ENCODE peak calls at places on chromosomes 13 and 19, in seven cellular contexts. L is GM23338, I is stomach, Q is endothelial cell of umbilical vein, R is suprapubic skin, U is SK-N-MC, N is sigmoid colon. E is an unnamed sample.
A peak's percentile ranks its signal among the peaks of the same experiment; 100 is the strongest.

GRCh38 chr19:30547192-30547591 is 175.0 kb downstream of the ZNF536 start:
- DNase-seq in L (no peak), I (no peak), Q (no peak), R (no peak), U (peak; percentile 12), N (no peak), E (no peak)

GRCh38 chr13:69213331-69213850 is 894.2 kb upstream of the ATXN8OS start:
- DNase-seq in L (no peak), I (no peak), Q (no peak), R (no peak), U (no peak), N (no peak), E (no peak)

GRCh38 chr13:79483302-79483701 is 2.3 kb downstream of the NDFIP2 start:
- DNase-seq in L (no peak), I (no peak), Q (no peak), R (no peak), U (no peak), N (no peak), E (no peak)

GRCh38 chr13:60261432-60262351 is 98.0 kb upstream of the DIAPH3 start:
- DNase-seq in L (peak; percentile 95), I (no peak), Q (no peak), R (no peak), U (no peak), N (no peak), E (no peak)

GRCh38 chr19:40143612-40144011 is 47.6 kb upstream of the MAP3K10 start:
- DNase-seq in L (peak; percentile 20), I (no peak), Q (no peak), R (no peak), U (peak; percentile 80), N (no peak), E (no peak)

GRCh38 chr13:100594731-100595130 is 6.1 kb upstream of the GGACT start:
- DNase-seq in L (peak; percentile 77), I (peak; percentile 56), Q (no peak), R (no peak), U (no peak), N (no peak), E (no peak)

GRCh38 chr19:39870171-39870971 is 24.2 kb upstream of the FBL start:
- DNase-seq in L (peak; percentile 91), I (no peak), Q (no peak), R (no peak), U (no peak), N (no peak), E (no peak)

GRCh38 chr13:24747248-24748151 is 16.5 kb upstream of the RNF17 start:
- DNase-seq in L (peak; percentile 79), I (no peak), Q (peak; percentile 12), R (no peak), U (no peak), N (peak; percentile 41), E (no peak)

GRCh38 chr13:110716235-110716505 is 2.7 kb downstream of the ING1 start:
- DNase-seq in L (peak; percentile 46), I (peak; percentile 51), Q (no peak), R (no peak), U (no peak), N (peak; percentile 85), E (no peak)

GRCh38 chr19:1412995-1413889 is 5.9 kb downstream of the DAZAP1 start:
- DNase-seq in L (no peak), I (no peak), Q (no peak), R (no peak), U (no peak), N (no peak), E (no peak)

DNA sequence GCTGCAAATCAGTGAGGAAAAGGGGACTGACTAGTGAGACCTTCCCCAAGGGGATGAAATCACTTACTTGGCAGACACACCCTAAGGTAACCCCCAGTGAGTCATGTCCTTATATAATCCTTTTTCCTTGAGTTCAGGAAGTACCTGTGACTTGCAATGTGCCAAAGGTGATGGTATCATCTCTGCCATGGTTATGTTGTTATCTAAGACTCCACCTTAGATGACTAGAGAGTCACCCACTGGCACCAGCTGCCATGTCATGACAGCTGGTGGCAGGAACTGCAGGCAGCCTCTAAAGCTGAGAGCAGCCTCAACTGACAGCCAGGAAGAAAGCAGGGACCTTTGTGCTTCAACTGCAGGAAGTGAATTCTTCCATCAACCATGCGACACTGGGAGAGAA is 12.5 kb downstream of the PBX4 start:
- DNase-seq in L (no peak), I (peak; percentile 55), Q (no peak), R (no peak), U (no peak), N (no peak), E (no peak)
- H3K27ac ChIP-seq in L (no peak overlapping the region), I (no peak overlapping the region), Q (no peak overlapping the region), R (no peak overlapping the region), U (no peak overlapping the region), N (no peak overlapping the region), E (no peak overlapping the region)

GRCh38 chr19:11735375-11735774 is 3.4 kb downstream of the ZNF823 start:
- DNase-seq in L (no peak), I (no peak), Q (no peak), R (no peak), U (no peak), N (no peak), E (no peak)

GRCh38 chr19:11736696-11737095 is 2.0 kb downstream of the ZNF823 start:
- DNase-seq in L (peak; percentile 3), I (no peak), Q (no peak), R (no peak), U (peak; percentile 81), N (peak; percentile 72), E (no peak)

GRCh38 chr19:11738746-11739620 is at the start of gene ZNF823:
- DNase-seq in L (peak; percentile 100), I (peak; percentile 100), Q (peak; percentile 99), R (peak; percentile 100), U (peak; percentile 86), N (peak; percentile 100), E (peak; percentile 99)

GRCh38 chr19:11737964-11738745 is 591 bp downstream of the ZNF823 start:
- DNase-seq in L (peak; percentile 56), I (peak; percentile 82), Q (peak; percentile 34), R (peak; percentile 85), U (no peak), N (peak; percentile 77), E (peak; percentile 73)
- TF ChIP-seq POLR2AphosphoS5 in L (no peak), I (peak; percentile 63), Q (no peak), R (no peak), U (no peak), N (peak; percentile 67), E (no peak)

GRCh38 chr13:113855012-113855921 is 8.6 kb downstream of the GAS6 start:
- DNase-seq in L (no peak), I (peak; percentile 24), Q (no peak), R (peak; percentile 80), U (no peak), N (no peak), E (peak; percentile 5)

GRCh38 chr13:113857531-113858195 is 6.2 kb downstream of the GAS6 start:
- DNase-seq in L (no peak), I (peak; percentile 26), Q (no peak), R (peak; percentile 74), U (no peak), N (no peak), E (peak; percentile 22)

GRCh38 chr13:113854238-113855011 is 9.5 kb downstream of the GAS6 start:
- DNase-seq in L (no peak), I (no peak), Q (no peak), R (peak; percentile 81), U (no peak), N (no peak), E (peak; percentile 19)

GRCh38 chr13:113856716-113857065 is 7.2 kb downstream of the GAS6 start:
- DNase-seq in L (no peak), I (peak; percentile 57), Q (peak; percentile 62), R (peak; percentile 72), U (no peak), N (no peak), E (peak; percentile 51)

DNA sequence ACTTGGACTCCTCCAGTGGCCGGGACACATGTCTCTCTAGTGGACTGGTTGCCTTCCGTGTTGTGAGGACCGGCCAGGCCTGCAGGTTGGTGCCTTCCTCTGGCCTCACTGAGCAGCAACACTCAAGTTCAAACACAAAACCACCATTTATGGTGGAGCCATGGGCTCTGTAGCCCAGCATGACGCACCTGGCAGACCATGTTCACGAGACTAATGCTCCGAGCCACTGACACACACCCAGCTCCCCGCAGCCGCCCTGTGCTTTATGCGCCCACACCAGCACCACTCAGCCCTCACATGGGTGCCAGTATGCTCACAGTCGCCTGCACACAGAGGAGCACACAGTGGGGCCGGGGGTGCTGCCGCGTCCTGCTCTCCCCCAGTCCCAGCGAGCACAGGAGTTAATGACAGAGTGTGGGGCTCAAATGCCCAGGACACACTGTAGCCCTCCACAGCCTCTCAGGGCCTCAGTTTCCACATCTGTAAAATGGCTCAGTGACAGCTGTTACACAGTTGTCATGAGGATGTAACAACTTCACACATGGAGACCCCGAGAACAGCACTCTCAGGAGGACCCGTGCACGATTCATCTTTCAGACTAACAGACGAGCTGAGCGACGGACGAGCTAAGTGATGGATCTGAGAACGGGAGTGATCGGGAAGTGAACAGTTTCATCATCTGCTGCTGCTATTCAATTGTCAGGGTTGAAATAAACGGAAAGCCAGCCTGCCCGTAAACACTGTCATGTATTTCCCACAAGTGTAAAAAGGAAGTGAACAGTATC is 7.8 kb downstream of the GAS6 start:
- DNase-seq in L (no peak), I (no peak), Q (no peak), R (peak; percentile 78), U (no peak), N (no peak), E (peak; percentile 12)
- H3K27ac ChIP-seq in L (no peak overlapping the region), I (no peak overlapping the region), Q (no peak overlapping the region), R (peak overlapping the region; percentile 44), U (no peak overlapping the region), N (no peak overlapping the region), E (no peak overlapping the region)

GRCh38 chr19:3827306-3827705 is 41.1 kb upstream of the MATK start:
- DNase-seq in L (no peak), I (no peak), Q (no peak), R (no peak), U (no peak), N (no peak), E (no peak)
- TF ChIP-seq POLR2AphosphoS5 in L (no peak), I (no peak), Q (no peak), R (no peak), U (no peak), N (no peak), E (no peak)

GRCh38 chr13:43271152-43271551 is 247.8 kb downstream of the DNAJC15 start:
- DNase-seq in L (no peak), I (no peak), Q (no peak), R (no peak), U (no peak), N (no peak), E (no peak)

GRCh38 chr13:43270043-43270830 is 246.9 kb downstream of the DNAJC15 start:
- DNase-seq in L (no peak), I (no peak), Q (no peak), R (no peak), U (no peak), N (no peak), E (no peak)

GRCh38 chr13:43272866-43273265 is 249.5 kb downstream of the DNAJC15 start:
- DNase-seq in L (no peak), I (no peak), Q (no peak), R (no peak), U (no peak), N (no peak), E (no peak)

GRCh38 chr13:43269037-43269476 is 245.7 kb downstream of the DNAJC15 start:
- DNase-seq in L (no peak), I (peak; percentile 70), Q (peak; percentile 87), R (no peak), U (no peak), N (peak; percentile 84), E (no peak)

DNA sequence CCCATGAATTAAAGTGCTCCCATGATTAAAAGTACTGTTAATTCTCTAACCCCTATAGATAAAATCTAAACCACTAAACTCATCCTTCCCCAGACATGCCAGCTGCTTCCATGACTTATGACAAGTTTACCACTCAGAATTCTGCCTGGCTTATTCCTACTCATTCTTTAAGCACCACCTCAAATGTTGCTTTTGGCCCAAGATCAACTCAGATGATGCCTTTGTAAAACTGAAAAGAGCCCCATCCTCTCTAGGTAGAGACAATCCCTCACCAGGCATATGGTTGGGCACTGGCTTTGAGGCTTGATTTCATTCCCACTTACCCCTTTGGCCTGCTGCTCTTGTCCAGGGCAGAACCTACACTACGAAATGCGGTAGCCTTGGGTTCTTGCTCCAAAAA is 250.0 kb downstream of the DNAJC15 start:
- DNase-seq in L (no peak), I (no peak), Q (no peak), R (no peak), U (no peak), N (no peak), E (no peak)
- H3K27ac ChIP-seq in L (no peak overlapping the region), I (no peak overlapping the region), Q (no peak overlapping the region), R (no peak overlapping the region), U (no peak overlapping the region), N (peak overlapping the region; percentile 11), E (no peak overlapping the region)

E was measured in breast epithelium.